ENCODE peak calls at places on chromosome 5, in ten cellular contexts. One of them, this sample, is unnamed.

GRCh38 chr5:124061663-124062062 is 549.7 kb downstream of the CSNK1G3 start:
- DNase-seq in RWPE1: no peak
- DNase-seq in cerebellar cortex: no peak
- DNase-seq in NCI-H2171: peak
- DNase-seq in activated CD4-positive, alpha-beta T cell treated with anti-CD3 and anti-CD28 coated beads for 48 hours: no peak
- DNase-seq in uterus: peak
- DNase-seq in CD4-positive, CD25-positive, alpha-beta regulatory T cell: no peak
- DNase-seq in DMS79 treated with DMSO at 0.1 percent for 48 hours: peak
- DNase-seq in stimulated activated effector memory CD8-positive, alpha-beta T cell treated with anti-CD3 and anti-CD28 coated beads, Interleukin-12 subunit alpha, Interleukin-12 subunit beta, amount 100 ng/mL, for 72 hours: no peak
- DNase-seq in H9: no peak
- DNase-seq in this sample: no peak

GRCh38 chr5:9339206-9339818 is 206.6 kb downstream of the SEMA5A start:
- DNase-seq in NCI-H2171: peak
- DNase-seq in CD4-positive, CD25-positive, alpha-beta regulatory T cell: no peak
- DNase-seq in activated CD4-positive, alpha-beta T cell treated with anti-CD3 and anti-CD28 coated beads for 48 hours: peak
- DNase-seq in RWPE1: no peak
- DNase-seq in DMS79 treated with DMSO at 0.1 percent for 48 hours: no peak
- DNase-seq in cerebellar cortex: no peak
- DNase-seq in stimulated activated effector memory CD8-positive, alpha-beta T cell treated with anti-CD3 and anti-CD28 coated beads, Interleukin-12 subunit alpha, Interleukin-12 subunit beta, amount 100 ng/mL, for 72 hours: no peak
- DNase-seq in uterus: no peak
- DNase-seq in H9: peak
- DNase-seq in this sample: no peak

GRCh38 chr5:170302729-170303501 is 5.3 kb upstream of the LCP2 start:
- DNase-seq in H9: peak
- DNase-seq in NCI-H2171: no peak
- DNase-seq in activated CD4-positive, alpha-beta T cell treated with anti-CD3 and anti-CD28 coated beads for 48 hours: peak
- DNase-seq in DMS79 treated with DMSO at 0.1 percent for 48 hours: no peak
- DNase-seq in cerebellar cortex: no peak
- DNase-seq in stimulated activated effector memory CD8-positive, alpha-beta T cell treated with anti-CD3 and anti-CD28 coated beads, Interleukin-12 subunit alpha, Interleukin-12 subunit beta, amount 100 ng/mL, for 72 hours: no peak
- DNase-seq in RWPE1: no peak
- DNase-seq in uterus: peak
- DNase-seq in CD4-positive, CD25-positive, alpha-beta regulatory T cell: peak
- DNase-seq in this sample: no peak

GRCh38 chr5:113205323-113205722 is 228.7 kb downstream of the DCP2 start:
- DNase-seq in NCI-H2171: no peak
- DNase-seq in DMS79 treated with DMSO at 0.1 percent for 48 hours: no peak
- DNase-seq in CD4-positive, CD25-positive, alpha-beta regulatory T cell: no peak
- DNase-seq in RWPE1: no peak
- DNase-seq in stimulated activated effector memory CD8-positive, alpha-beta T cell treated with anti-CD3 and anti-CD28 coated beads, Interleukin-12 subunit alpha, Interleukin-12 subunit beta, amount 100 ng/mL, for 72 hours: no peak
- DNase-seq in activated CD4-positive, alpha-beta T cell treated with anti-CD3 and anti-CD28 coated beads for 48 hours: no peak
- DNase-seq in cerebellar cortex: no peak
- DNase-seq in uterus: no peak
- DNase-seq in H9: no peak
- DNase-seq in this sample: no peak

GRCh38 chr5:11683666-11684065 is 220.6 kb downstream of the CTNND2 start:
- DNase-seq in H9: no peak
- DNase-seq in DMS79 treated with DMSO at 0.1 percent for 48 hours: no peak
- DNase-seq in stimulated activated effector memory CD8-positive, alpha-beta T cell treated with anti-CD3 and anti-CD28 coated beads, Interleukin-12 subunit alpha, Interleukin-12 subunit beta, amount 100 ng/mL, for 72 hours: no peak
- DNase-seq in CD4-positive, CD25-positive, alpha-beta regulatory T cell: no peak
- DNase-seq in activated CD4-positive, alpha-beta T cell treated with anti-CD3 and anti-CD28 coated beads for 48 hours: no peak
- DNase-seq in cerebellar cortex: no peak
- DNase-seq in uterus: no peak
- DNase-seq in RWPE1: no peak
- DNase-seq in NCI-H2171: no peak
- DNase-seq in this sample: no peak

GRCh38 chr5:27908341-27908740 is 870.0 kb upstream of the CDH9 start:
- DNase-seq in RWPE1: peak
- DNase-seq in cerebellar cortex: no peak
- DNase-seq in H9: no peak
- DNase-seq in uterus: no peak
- DNase-seq in CD4-positive, CD25-positive, alpha-beta regulatory T cell: no peak
- DNase-seq in DMS79 treated with DMSO at 0.1 percent for 48 hours: no peak
- DNase-seq in stimulated activated effector memory CD8-positive, alpha-beta T cell treated with anti-CD3 and anti-CD28 coated beads, Interleukin-12 subunit alpha, Interleukin-12 subunit beta, amount 100 ng/mL, for 72 hours: no peak
- DNase-seq in NCI-H2171: no peak
- DNase-seq in activated CD4-positive, alpha-beta T cell treated with anti-CD3 and anti-CD28 coated beads for 48 hours: no peak
- DNase-seq in this sample: no peak

GRCh38 chr5:116370886-116371285 is 203.7 kb downstream of the SEMA6A start:
- DNase-seq in cerebellar cortex: no peak
- DNase-seq in NCI-H2171: no peak
- DNase-seq in DMS79 treated with DMSO at 0.1 percent for 48 hours: peak
- DNase-seq in uterus: no peak
- DNase-seq in activated CD4-positive, alpha-beta T cell treated with anti-CD3 and anti-CD28 coated beads for 48 hours: no peak
- DNase-seq in H9: no peak
- DNase-seq in RWPE1: no peak
- DNase-seq in CD4-positive, CD25-positive, alpha-beta regulatory T cell: no peak
- DNase-seq in stimulated activated effector memory CD8-positive, alpha-beta T cell treated with anti-CD3 and anti-CD28 coated beads, Interleukin-12 subunit alpha, Interleukin-12 subunit beta, amount 100 ng/mL, for 72 hours: no peak
- DNase-seq in this sample: no peak

GRCh38 chr5:73763300-73764032 is 137.5 kb downstream of the ARHGEF28 start:
- DNase-seq in H9: no peak
- DNase-seq in uterus: no peak
- DNase-seq in cerebellar cortex: no peak
- DNase-seq in RWPE1: no peak
- DNase-seq in NCI-H2171: no peak
- DNase-seq in stimulated activated effector memory CD8-positive, alpha-beta T cell treated with anti-CD3 and anti-CD28 coated beads, Interleukin-12 subunit alpha, Interleukin-12 subunit beta, amount 100 ng/mL, for 72 hours: no peak
- DNase-seq in activated CD4-positive, alpha-beta T cell treated with anti-CD3 and anti-CD28 coated beads for 48 hours: no peak
- DNase-seq in CD4-positive, CD25-positive, alpha-beta regulatory T cell: no peak
- DNase-seq in DMS79 treated with DMSO at 0.1 percent for 48 hours: no peak
- DNase-seq in this sample: no peak

GRCh38 chr5:140926903-140927573 is 939 bp downstream of the PCDHAC1 start:
- DNase-seq in RWPE1: peak
- DNase-seq in cerebellar cortex: peak
- DNase-seq in uterus: peak
- DNase-seq in CD4-positive, CD25-positive, alpha-beta regulatory T cell: no peak
- DNase-seq in NCI-H2171: no peak
- DNase-seq in stimulated activated effector memory CD8-positive, alpha-beta T cell treated with anti-CD3 and anti-CD28 coated beads, Interleukin-12 subunit alpha, Interleukin-12 subunit beta, amount 100 ng/mL, for 72 hours: no peak
- DNase-seq in H9: peak
- DNase-seq in activated CD4-positive, alpha-beta T cell treated with anti-CD3 and anti-CD28 coated beads for 48 hours: no peak
- DNase-seq in DMS79 treated with DMSO at 0.1 percent for 48 hours: no peak
- DNase-seq in this sample: peak

GRCh38 chr5:122019936-122020590 is 58.0 kb downstream of the LOX start:
- DNase-seq in RWPE1: no peak
- DNase-seq in cerebellar cortex: no peak
- DNase-seq in H9: no peak
- DNase-seq in uterus: no peak
- DNase-seq in activated CD4-positive, alpha-beta T cell treated with anti-CD3 and anti-CD28 coated beads for 48 hours: no peak
- DNase-seq in CD4-positive, CD25-positive, alpha-beta regulatory T cell: no peak
- DNase-seq in NCI-H2171: no peak
- DNase-seq in DMS79 treated with DMSO at 0.1 percent for 48 hours: no peak
- DNase-seq in stimulated activated effector memory CD8-positive, alpha-beta T cell treated with anti-CD3 and anti-CD28 coated beads, Interleukin-12 subunit alpha, Interleukin-12 subunit beta, amount 100 ng/mL, for 72 hours: no peak
- DNase-seq in this sample: no peak

GRCh38 chr5:87340716-87341115 is 72.0 kb downstream of the CCNH start:
- DNase-seq in uterus: no peak
- DNase-seq in cerebellar cortex: no peak
- DNase-seq in NCI-H2171: no peak
- DNase-seq in CD4-positive, CD25-positive, alpha-beta regulatory T cell: peak
- DNase-seq in stimulated activated effector memory CD8-positive, alpha-beta T cell treated with anti-CD3 and anti-CD28 coated beads, Interleukin-12 subunit alpha, Interleukin-12 subunit beta, amount 100 ng/mL, for 72 hours: no peak
- DNase-seq in activated CD4-positive, alpha-beta T cell treated with anti-CD3 and anti-CD28 coated beads for 48 hours: no peak
- DNase-seq in DMS79 treated with DMSO at 0.1 percent for 48 hours: no peak
- DNase-seq in RWPE1: no peak
- DNase-seq in H9: no peak
- DNase-seq in this sample: no peak

GRCh38 chr5:68181039-68181599 is 34.4 kb upstream of the PIK3R1 start:
- DNase-seq in H9: no peak
- DNase-seq in activated CD4-positive, alpha-beta T cell treated with anti-CD3 and anti-CD28 coated beads for 48 hours: no peak
- DNase-seq in uterus: no peak
- DNase-seq in DMS79 treated with DMSO at 0.1 percent for 48 hours: no peak
- DNase-seq in NCI-H2171: no peak
- DNase-seq in CD4-positive, CD25-positive, alpha-beta regulatory T cell: no peak
- DNase-seq in cerebellar cortex: no peak
- DNase-seq in stimulated activated effector memory CD8-positive, alpha-beta T cell treated with anti-CD3 and anti-CD28 coated beads, Interleukin-12 subunit alpha, Interleukin-12 subunit beta, amount 100 ng/mL, for 72 hours: no peak
- DNase-seq in RWPE1: no peak
- DNase-seq in this sample: no peak

GRCh38 chr5:176776916-176777315 is 33.4 kb upstream of the UNC5A start:
- DNase-seq in NCI-H2171: no peak
- DNase-seq in DMS79 treated with DMSO at 0.1 percent for 48 hours: no peak
- DNase-seq in activated CD4-positive, alpha-beta T cell treated with anti-CD3 and anti-CD28 coated beads for 48 hours: no peak
- DNase-seq in RWPE1: no peak
- DNase-seq in stimulated activated effector memory CD8-positive, alpha-beta T cell treated with anti-CD3 and anti-CD28 coated beads, Interleukin-12 subunit alpha, Interleukin-12 subunit beta, amount 100 ng/mL, for 72 hours: no peak
- DNase-seq in CD4-positive, CD25-positive, alpha-beta regulatory T cell: no peak
- DNase-seq in uterus: no peak
- DNase-seq in H9: peak
- DNase-seq in cerebellar cortex: no peak
- DNase-seq in this sample: no peak

GRCh38 chr5:52805614-52806013 is 17.9 kb downstream of the ITGA1 start:
- DNase-seq in stimulated activated effector memory CD8-positive, alpha-beta T cell treated with anti-CD3 and anti-CD28 coated beads, Interleukin-12 subunit alpha, Interleukin-12 subunit beta, amount 100 ng/mL, for 72 hours: no peak
- DNase-seq in activated CD4-positive, alpha-beta T cell treated with anti-CD3 and anti-CD28 coated beads for 48 hours: no peak
- DNase-seq in NCI-H2171: no peak
- DNase-seq in DMS79 treated with DMSO at 0.1 percent for 48 hours: no peak
- DNase-seq in cerebellar cortex: no peak
- DNase-seq in H9: no peak
- DNase-seq in CD4-positive, CD25-positive, alpha-beta regulatory T cell: no peak
- DNase-seq in RWPE1: no peak
- DNase-seq in uterus: no peak
- DNase-seq in this sample: no peak

GRCh38 chr5:67267522-67268232 is 71.1 kb upstream of the CD180 start:
- DNase-seq in NCI-H2171: no peak
- DNase-seq in cerebellar cortex: no peak
- DNase-seq in stimulated activated effector memory CD8-positive, alpha-beta T cell treated with anti-CD3 and anti-CD28 coated beads, Interleukin-12 subunit alpha, Interleukin-12 subunit beta, amount 100 ng/mL, for 72 hours: no peak
- DNase-seq in uterus: peak
- DNase-seq in H9: no peak
- DNase-seq in activated CD4-positive, alpha-beta T cell treated with anti-CD3 and anti-CD28 coated beads for 48 hours: no peak
- DNase-seq in DMS79 treated with DMSO at 0.1 percent for 48 hours: peak
- DNase-seq in RWPE1: peak
- DNase-seq in CD4-positive, CD25-positive, alpha-beta regulatory T cell: no peak
- DNase-seq in this sample: peak

GRCh38 chr5:178130576-178131445 is at the start of gene RMND5B:
- DNase-seq in stimulated activated effector memory CD8-positive, alpha-beta T cell treated with anti-CD3 and anti-CD28 coated beads, Interleukin-12 subunit alpha, Interleukin-12 subunit beta, amount 100 ng/mL, for 72 hours: peak
- DNase-seq in NCI-H2171: peak
- DNase-seq in H9: peak
- DNase-seq in cerebellar cortex: peak
- DNase-seq in activated CD4-positive, alpha-beta T cell treated with anti-CD3 and anti-CD28 coated beads for 48 hours: peak
- DNase-seq in DMS79 treated with DMSO at 0.1 percent for 48 hours: peak
- DNase-seq in uterus: peak
- DNase-seq in RWPE1: peak
- DNase-seq in CD4-positive, CD25-positive, alpha-beta regulatory T cell: peak
- DNase-seq in this sample: peak

This sample was measured in G401.